ENCODE peak calls at places on chromosomes 16 and 17, in four cellular contexts. L is PC-9, J is thoracic aorta, R is lung. A is an unnamed sample.

GRCh38 chr17:77507116-77507885 is 366.5 kb downstream of the SEC14L1 start:
- DNase-seq in L (no peak), J (no peak), R (no peak), A (no peak)

GRCh38 chr17:57957120-57957850 is 2.1 kb upstream of the CUEDC1 start:
- DNase-seq in L (no peak), J (no peak), R (no peak), A (no peak)

GRCh38 chr16:69865701-69866100 is 85.4 kb upstream of the CLEC18A start:
- DNase-seq in L (no peak), J (no peak), R (peak), A (no peak)

GRCh38 chr17:82153745-82154375 is 55.8 kb upstream of the FASN start:
- DNase-seq in L (peak), J (peak), R (peak), A (peak)

GRCh38 chr17:48756816-48757215 is 28.3 kb upstream of the HOXB13 start:
- DNase-seq in L (no peak), J (no peak), R (no peak), A (no peak)

GRCh38 chr17:46916211-46916610 is 6.7 kb upstream of the GOSR2 start:
- DNase-seq in L (no peak), J (no peak), R (no peak), A (no peak)

GRCh38 chr17:17041018-17041521 is 1.2 kb upstream of the MPRIP start:
- DNase-seq in L (peak), J (no peak), R (no peak), A (peak)

GRCh38 chr16:71501562-71501961 is 12.4 kb upstream of the ZNF19 start:
- DNase-seq in L (no peak), J (no peak), R (no peak), A (no peak)

GRCh38 chr17:79800325-79801155 is 3.7 kb upstream of the CBX8 start:
- DNase-seq in L (peak), J (no peak), R (no peak), A (no peak)

GRCh38 chr16:29760567-29761279 is 14.9 kb upstream of the C16orf54 start:
- DNase-seq in L (no peak), J (no peak), R (peak), A (no peak)

GRCh38 chr17:3911271-3912053 is 4.8 kb downstream of the P2RX1 start:
- DNase-seq in L (no peak), J (no peak), R (no peak), A (no peak)

GRCh38 chr17:79633154-79633553 is 22.3 kb upstream of the RBFOX3 start:
- DNase-seq in L (no peak), J (no peak), R (no peak), A (no peak)

GRCh38 chr17:8209909-8210760 is at the start of gene AURKB:
- DNase-seq in L (peak), J (peak), R (peak), A (peak)

GRCh38 chr16:22813946-22814325 is at the start of gene HS3ST2:
- DNase-seq in L (no peak), J (no peak), R (no peak), A (peak)

GRCh38 chr16:56211471-56211944 is 20.2 kb downstream of the GNAO1 start:
- DNase-seq in L (no peak), J (no peak), R (no peak), A (no peak)

GRCh38 chr17:58902312-58902711 is 146.7 kb downstream of the PPM1E start:
- DNase-seq in L (no peak), J (no peak), R (no peak), A (no peak)

GRCh38 chr17:43528988-43529814 is 16.9 kb downstream of the ETV4 start:
- DNase-seq in L (no peak), J (no peak), R (no peak), A (no peak)

GRCh38 chr17:82689077-82689476 is 9.4 kb downstream of the RAB40B start:
- DNase-seq in L (no peak), J (no peak), R (no peak), A (no peak)

GRCh38 chr17:48025904-48026502 is 11.6 kb downstream of the COPZ2 start:
- DNase-seq in L (peak), J (peak), R (no peak), A (peak)

GRCh38 chr16:27230562-27230991 is 27.3 kb downstream of the KDM8 start:
- DNase-seq in L (no peak), J (no peak), R (no peak), A (no peak)

GRCh38 chr16:51651061-51651466 is 500.0 kb upstream of the SALL1 start:
- DNase-seq in L (no peak), J (no peak), R (no peak), A (no peak)

GRCh38 chr16:19463468-19464315 is 46.0 kb downstream of the TMC5 start:
- DNase-seq in L (no peak), J (no peak), R (no peak), A (no peak)

GRCh38 chr17:46782250-46782953 is 36.1 kb downstream of the WNT3 start:
- DNase-seq in L (peak), J (no peak), R (peak), A (no peak)

GRCh38 chr16:64982581-64982980 is 139.3 kb downstream of the CDH11 start:
- DNase-seq in L (no peak), J (no peak), R (no peak), A (no peak)

GRCh38 chr16:85337910-85338637 is 225.8 kb upstream of the CIBAR2 start:
- DNase-seq in L (no peak), J (no peak), R (no peak), A (no peak)

GRCh38 chr17:16926591-16927451 is 45.1 kb downstream of the TNFRSF13B start:
- DNase-seq in L (no peak), J (no peak), R (no peak), A (no peak)

GRCh38 chr16:9441021-9441420 is 349.6 kb downstream of the HAPSTR1 start:
- DNase-seq in L (no peak), J (no peak), R (no peak), A (no peak)

GRCh38 chr16:2428051-2428786 is 1.0 kb upstream of the CCNF start:
- DNase-seq in L (no peak), J (no peak), R (peak), A (peak)

GRCh38 chr17:43917348-43918025 is 10.2 kb upstream of the MPP2 start:
- DNase-seq in L (no peak), J (no peak), R (no peak), A (peak)

GRCh38 chr16:88424536-88425230 is 28.4 kb upstream of the ZFPM1 start:
- DNase-seq in L (no peak), J (no peak), R (no peak), A (peak)

GRCh38 chr16:24504467-24505345 is 34.7 kb upstream of the RBBP6 start:
- DNase-seq in L (peak), J (no peak), R (peak), A (peak)

GRCh38 chr17:4971826-4972225 is 4.2 kb upstream of the SPAG7 start:
- DNase-seq in L (no peak), J (no peak), R (no peak), A (no peak)

GRCh38 chr17:36808181-36808661 is 129.1 kb upstream of the LHX1 start:
- DNase-seq in L (no peak), J (no peak), R (no peak), A (no peak)

GRCh38 chr17:50513501-50513900 is 5.3 kb downstream of the MYCBPAP start:
- DNase-seq in L (no peak), J (no peak), R (no peak), A (no peak)

GRCh38 chr17:17008998-17009397 is 33.3 kb upstream of the MPRIP start:
- DNase-seq in L (no peak), J (no peak), R (no peak), A (no peak)

GRCh38 chr17:39704821-39705551 is 5.1 kb downstream of the ERBB2 start:
- DNase-seq in L (no peak), J (peak), R (no peak), A (no peak)
- TF ChIP-seq CTCF in L (no peak), J (peak), R (no peak), A (peak)

GRCh38 chr17:21058098-21058893 is 15.5 kb upstream of the USP22 start:
- DNase-seq in L (no peak), J (no peak), R (no peak), A (no peak)
- TF ChIP-seq CTCF in L (no peak), J (no peak), R (no peak), A (no peak)

GRCh38 chr16:5428932-5429331 is 331.3 kb upstream of the EEF2KMT start:
- DNase-seq in L (no peak), J (no peak), R (no peak), A (no peak)
- TF ChIP-seq CTCF in L (no peak), J (no peak), R (no peak), A (no peak)

GRCh38 chr17:34582185-34582900 is 3.0 kb downstream of the TMEM132E start:
- DNase-seq in L (no peak), J (no peak), R (no peak), A (no peak)

GRCh38 chr17:34586346-34586846 is 7.0 kb downstream of the TMEM132E start:
- DNase-seq in L (no peak), J (no peak), R (no peak), A (no peak)

GRCh38 chr17:34582901-34583245 is 3.5 kb downstream of the TMEM132E start:
- DNase-seq in L (no peak), J (no peak), R (no peak), A (no peak)

GRCh38 chr17:34581446-34582184 is 2.2 kb downstream of the TMEM132E start:
- DNase-seq in L (no peak), J (no peak), R (no peak), A (no peak)

DNA sequence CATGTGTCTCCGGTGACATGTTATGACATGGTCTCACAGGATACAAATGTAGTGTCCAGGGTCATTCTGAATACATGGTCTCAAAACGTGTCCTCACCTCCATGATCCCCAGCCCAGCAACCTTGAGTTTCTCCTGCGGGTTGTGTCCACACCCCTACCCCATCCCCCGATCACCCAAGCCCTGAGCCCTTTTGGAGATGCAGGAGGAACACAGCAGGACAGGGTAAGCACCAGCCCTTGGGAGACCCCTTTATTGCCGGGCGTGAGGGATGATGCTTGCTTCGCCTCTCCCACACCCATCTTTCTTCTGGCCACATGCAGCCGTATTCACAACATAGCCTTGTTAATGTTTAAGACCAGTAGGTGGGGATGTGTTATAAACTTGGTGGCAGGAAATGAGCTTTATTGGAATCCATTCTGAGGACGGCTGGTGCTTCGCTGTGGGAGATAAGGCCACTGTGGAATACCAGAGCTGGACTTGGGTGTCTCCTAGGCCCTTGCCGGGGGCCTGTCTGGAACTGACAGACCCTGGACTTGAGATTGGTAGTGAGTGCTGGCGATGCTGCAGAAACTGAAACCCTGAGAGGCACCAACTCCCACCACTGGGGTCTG is 5.5 kb downstream of the TMEM132E start:
- DNase-seq in L (peak), J (no peak), R (no peak), A (no peak)
- TF ChIP-seq CTCF in L (no peak), J (no peak), R (no peak), A (no peak)

GRCh38 chr17:75639327-75639726 is 6.1 kb downstream of the SMIM5 start:
- DNase-seq in L (no peak), J (no peak), R (no peak), A (no peak)

GRCh38 chr17:75640556-75641119 is 7.4 kb downstream of the SMIM5 start:
- DNase-seq in L (no peak), J (no peak), R (no peak), A (no peak)

GRCh38 chr17:75641343-75641742 is 8.1 kb downstream of the SMIM5 start:
- DNase-seq in L (no peak), J (no peak), R (no peak), A (no peak)

GRCh38 chr17:75638893-75639292 is 5.7 kb downstream of the SMIM5 start:
- DNase-seq in L (no peak), J (no peak), R (no peak), A (peak)

GRCh38 chr17:75639771-75640555 is 6.7 kb downstream of the SMIM5 start:
- DNase-seq in L (peak), J (no peak), R (no peak), A (no peak)
- TF ChIP-seq CTCF in L (peak), J (no peak), R (no peak), A (no peak)

DNA sequence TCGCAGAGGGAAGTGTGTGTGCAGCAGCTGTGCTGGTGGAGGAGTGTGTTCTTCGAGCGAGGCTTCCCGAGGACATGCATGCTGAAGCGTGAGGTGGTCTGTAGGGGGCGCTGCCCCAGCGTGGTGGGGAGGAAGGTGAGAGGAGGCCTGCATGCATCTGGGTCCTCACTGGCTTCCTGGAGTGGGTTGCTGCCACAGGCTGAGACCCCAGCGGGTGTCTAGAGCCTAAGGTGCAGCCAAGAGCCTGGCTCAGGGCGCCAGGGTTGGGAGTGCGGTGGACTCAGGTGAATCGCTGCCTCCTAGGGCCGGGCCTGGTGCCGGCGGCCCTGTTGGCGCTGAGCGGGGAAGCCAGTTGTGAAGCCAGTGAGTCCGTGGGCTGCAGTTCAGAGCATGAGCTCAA is 7.5 kb upstream of the HSD3B7 start:
- DNase-seq in L (peak), J (no peak), R (no peak), A (no peak)
- TF ChIP-seq CTCF in L (peak), J (no peak), R (no peak), A (no peak)

GRCh38 chr16:87380875-87381274 is 2.7 kb downstream of the FBXO31 start:
- DNase-seq in L (no peak), J (no peak), R (no peak), A (no peak)

GRCh38 chr16:87382023-87382785 is 1.4 kb downstream of the FBXO31 start:
- DNase-seq in L (no peak), J (no peak), R (no peak), A (no peak)

GRCh38 chr16:87383522-87384161 is at the start of gene FBXO31:
- DNase-seq in L (peak), J (peak), R (peak), A (peak)

GRCh38 chr16:87387942-87388817 is 4.0 kb upstream of the MAP1LC3B start:
- DNase-seq in L (peak), J (peak), R (peak), A (peak)

DNA sequence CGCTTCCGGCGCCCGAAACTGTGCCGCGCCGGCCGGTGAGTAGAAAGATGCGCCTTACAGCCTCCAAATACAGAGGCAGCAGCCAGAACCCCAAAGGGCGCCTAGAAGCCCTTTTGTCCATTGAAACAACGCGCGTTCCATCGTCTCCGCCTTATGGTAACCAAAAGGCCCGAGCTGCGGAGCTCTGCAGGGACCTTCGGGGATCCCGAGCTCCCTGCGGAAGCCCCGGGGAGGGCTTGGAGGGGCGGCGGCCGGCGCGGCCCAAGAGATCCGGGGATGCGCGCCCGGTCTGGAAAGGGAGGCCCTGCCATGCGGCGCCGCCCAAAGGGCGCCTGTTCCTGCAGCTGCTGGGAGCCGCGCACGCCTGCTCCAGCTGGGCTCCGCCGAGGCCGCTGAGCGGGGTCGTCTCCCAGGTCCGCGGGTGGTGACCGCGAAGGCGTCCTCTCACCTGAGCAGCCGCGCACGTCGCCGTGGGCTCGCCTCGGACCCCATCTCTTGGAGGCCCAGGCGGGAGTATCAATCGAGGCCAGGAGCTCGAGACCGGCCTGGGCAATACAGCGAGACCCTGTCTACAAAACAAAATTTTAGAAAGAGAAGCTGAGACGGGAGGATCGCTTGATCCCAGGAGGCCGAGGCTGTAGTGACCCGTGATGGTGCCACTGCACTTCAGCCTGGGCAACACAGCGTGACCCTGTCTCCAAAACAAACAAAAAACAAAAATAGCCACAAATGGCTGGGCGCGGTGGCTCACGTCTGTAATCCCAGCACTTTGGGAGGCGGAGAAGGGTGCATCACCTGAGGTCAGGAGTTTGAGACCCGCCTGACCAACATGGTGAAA is 805 bp upstream of the FBXO31 start:
- DNase-seq in L (peak), J (no peak), R (peak), A (no peak)
- TF ChIP-seq CTCF in L (no peak), J (no peak), R (no peak), A (no peak)

A was measured in heart right ventricle.